ENCODE peak calls at places on chromosomes 7 and 10, in four cellular contexts. I is HCT116, G is fibroblast of pulmonary artery, O is mammary epithelial cell. J is an unnamed sample.

GRCh38 chr7:93717217-93717900 is 142.8 kb upstream of the CALCR start:
- DNase-seq in I (no peak), G (peak; percentile 28), O (peak; percentile 79), J (no peak)

GRCh38 chr7:102286237-102287081 is at the start of gene SH2B2:
- DNase-seq in I (no peak), G (peak; percentile 78), O (peak; percentile 32), J (no peak)

GRCh38 chr10:34319197-34319846 is 495.8 kb downstream of the PARD3 start:
- DNase-seq in I (peak; percentile 10), G (peak; percentile 89), O (peak; percentile 88), J (peak; percentile 95)

GRCh38 chr7:75038508-75038907 is 35.1 kb downstream of the RCC1L start:
- DNase-seq in I (no peak), G (no peak), O (no peak), J (no peak)

GRCh38 chr10:31702005-31702404 is 226.6 kb downstream of the ARHGAP12 start:
- DNase-seq in I (no peak), G (no peak), O (no peak), J (no peak)

GRCh38 chr10:90885176-90885575 is 13.4 kb downstream of the RPP30 start:
- DNase-seq in I (no peak), G (peak; percentile 72), O (peak; percentile 27), J (no peak)

GRCh38 chr10:24331457-24331856 is 122.5 kb downstream of the KIAA1217 start:
- DNase-seq in I (no peak), G (peak; percentile 90), O (peak; percentile 68), J (peak; percentile 54)

GRCh38 chr10:103077491-103078308 is 115.4 kb downstream of the NT5C2 start:
- DNase-seq in I (no peak), G (no peak), O (no peak), J (no peak)

GRCh38 chr7:50331564-50332208 is 27.2 kb downstream of the IKZF1 start:
- DNase-seq in I (no peak), G (no peak), O (no peak), J (no peak)

GRCh38 chr10:87837445-87837844 is 19.4 kb upstream of the ATAD1 start:
- DNase-seq in I (no peak), G (no peak), O (no peak), J (no peak)

GRCh38 chr7:107684287-107684686 is 23.7 kb downstream of the SLC26A4 start:
- DNase-seq in I (no peak), G (no peak), O (no peak), J (no peak)

GRCh38 chr7:158491094-158491493 is 96.5 kb downstream of the PTPRN2 start:
- DNase-seq in I (no peak), G (no peak), O (no peak), J (no peak)

GRCh38 chr10:50593523-50593922 is 30.2 kb downstream of the SGMS1 start:
- DNase-seq in I (no peak), G (peak; percentile 29), O (no peak), J (no peak)

GRCh38 chr10:110217609-110218008 is 10.2 kb downstream of the MXI1 start:
- DNase-seq in I (no peak), G (no peak), O (no peak), J (no peak)

GRCh38 chr10:30540286-30540685 is 89.3 kb downstream of the LYZL2 start:
- DNase-seq in I (no peak), G (peak; percentile 28), O (peak; percentile 42), J (no peak)

GRCh38 chr10:97915761-97916160 is 66.1 kb downstream of the GOLGA7B start:
- DNase-seq in I (no peak), G (no peak), O (no peak), J (no peak)

GRCh38 chr7:85191383-85191782 is 4.5 kb upstream of the SEMA3D start:
- DNase-seq in I (peak; percentile 19), G (peak; percentile 66), O (peak; percentile 26), J (peak; percentile 27)

GRCh38 chr10:102434251-102434913 is 2.0 kb upstream of the CUEDC2 start:
- DNase-seq in I (no peak), G (peak; percentile 84), O (no peak), J (no peak)

GRCh38 chr7:24580283-24580946 is 7.2 kb downstream of the PALS2 start:
- DNase-seq in I (no peak), G (no peak), O (no peak), J (peak; percentile 86)

GRCh38 chr7:18906901-18907300 is 210.5 kb downstream of the TWIST1 start:
- DNase-seq in I (no peak), G (no peak), O (no peak), J (no peak)

GRCh38 chr10:57031346-57031745 is 670.3 kb upstream of the ZWINT start:
- DNase-seq in I (no peak), G (no peak), O (no peak), J (no peak)

GRCh38 chr10:45315508-45315907 is at the start of gene OR13A1:
- DNase-seq in I (no peak), G (no peak), O (no peak), J (no peak)

GRCh38 chr10:24622781-24623301 is 100.8 kb downstream of the ARHGAP21 start:
- DNase-seq in I (no peak), G (peak; percentile 48), O (no peak), J (no peak)

GRCh38 chr7:9645756-9646155 is 1212.3 kb downstream of the NXPH1 start:
- DNase-seq in I (no peak), G (no peak), O (no peak), J (no peak)

GRCh38 chr10:17523917-17524316 is 69.5 kb upstream of the ST8SIA6 start:
- DNase-seq in I (no peak), G (no peak), O (peak; percentile 29), J (no peak)

GRCh38 chr10:133170092-133170491 is 10.1 kb downstream of the KNDC1 start:
- DNase-seq in I (no peak), G (no peak), O (no peak), J (no peak)

GRCh38 chr10:96360331-96360730 is 1.5 kb upstream of the OPALIN start:
- DNase-seq in I (no peak), G (no peak), O (no peak), J (no peak)

GRCh38 chr10:96359616-96360015 is 814 bp upstream of the OPALIN start:
- DNase-seq in I (no peak), G (no peak), O (no peak), J (no peak)

GRCh38 chr10:96360766-96361165 is 2.0 kb upstream of the OPALIN start:
- DNase-seq in I (no peak), G (no peak), O (no peak), J (no peak)

GRCh38 chr10:96358851-96359540 is at the start of gene OPALIN:
- DNase-seq in I (no peak), G (no peak), O (no peak), J (no peak)

GRCh38 chr10:96357038-96357620 is 1.7 kb downstream of the OPALIN start:
- DNase-seq in I (no peak), G (no peak), O (no peak), J (no peak)
- TF ChIP-seq CTCF in I (no peak), G (no peak), O (no peak), J (no peak)

GRCh38 chr7:73570521-73570920 is 7.9 kb downstream of the TBL2 start:
- DNase-seq in I (no peak), G (no peak), O (no peak), J (no peak)

GRCh38 chr7:73569042-73569608 is 9.3 kb downstream of the TBL2 start:
- DNase-seq in I (no peak), G (no peak), O (no peak), J (no peak)

GRCh38 chr7:73567701-73568685 is 10.4 kb downstream of the TBL2 start:
- DNase-seq in I (no peak), G (no peak), O (peak; percentile 14), J (peak; percentile 46)

GRCh38 chr7:73567140-73567539 is 9.7 kb upstream of the BCL7B start:
- DNase-seq in I (no peak), G (no peak), O (no peak), J (no peak)

DNA sequence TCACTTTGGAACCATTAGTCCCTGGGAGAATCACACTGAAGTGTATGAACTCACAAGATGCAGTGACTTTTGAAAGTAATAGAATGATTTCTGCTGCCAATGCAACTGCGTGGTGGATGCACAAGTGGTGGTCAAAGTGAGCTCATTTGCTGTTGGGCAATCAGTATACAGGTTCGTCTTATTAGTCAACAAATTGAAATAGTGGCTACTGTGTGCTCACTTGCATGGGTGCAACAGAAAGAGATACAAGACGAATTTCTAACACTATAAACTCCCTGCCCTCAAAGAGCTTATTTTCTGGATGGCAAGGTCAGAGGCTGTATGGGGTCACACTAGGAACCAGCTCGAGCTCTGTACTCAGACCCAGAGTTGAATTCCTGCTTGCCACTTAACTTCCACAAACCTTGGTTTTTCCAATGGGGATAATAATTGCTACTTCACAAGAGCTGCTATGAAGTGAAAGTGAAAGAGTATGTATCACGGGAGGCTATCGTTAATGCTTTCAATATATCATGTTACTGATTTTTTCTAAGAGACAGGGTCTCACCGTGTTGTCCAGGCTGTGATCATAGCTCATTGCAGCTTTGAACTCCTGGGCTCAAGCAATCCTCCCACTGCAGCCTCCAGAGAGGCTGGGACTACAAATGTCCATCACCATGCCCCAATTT is 8.3 kb upstream of the BCL7B start:
- DNase-seq in I (no peak), G (no peak), O (no peak), J (no peak)
- H3K4me3 ChIP-seq in I (no peak overlapping the region), G (no peak overlapping the region), O (no peak overlapping the region), J (no peak overlapping the region)

GRCh38 chr10:32961892-32962369 is 3.9 kb upstream of the ITGB1 start:
- DNase-seq in I (peak; percentile 69), G (peak; percentile 92), O (peak; percentile 87), J (no peak)
- TF ChIP-seq CTCF in I (no peak), G (peak; percentile 35), O (no peak), J (no peak)

GRCh38 chr7:1665721-1666250 is 4.3 kb upstream of the ELFN1 start:
- DNase-seq in I (no peak), G (peak; percentile 18), O (peak; percentile 15), J (no peak)

GRCh38 chr7:1663857-1664651 is 6.0 kb upstream of the ELFN1 start:
- DNase-seq in I (no peak), G (no peak), O (no peak), J (no peak)

GRCh38 chr7:1666251-1666778 is 3.8 kb upstream of the ELFN1 start:
- DNase-seq in I (no peak), G (no peak), O (no peak), J (no peak)

GRCh38 chr7:1663243-1663642 is 6.8 kb upstream of the ELFN1 start:
- DNase-seq in I (no peak), G (no peak), O (no peak), J (no peak)

DNA sequence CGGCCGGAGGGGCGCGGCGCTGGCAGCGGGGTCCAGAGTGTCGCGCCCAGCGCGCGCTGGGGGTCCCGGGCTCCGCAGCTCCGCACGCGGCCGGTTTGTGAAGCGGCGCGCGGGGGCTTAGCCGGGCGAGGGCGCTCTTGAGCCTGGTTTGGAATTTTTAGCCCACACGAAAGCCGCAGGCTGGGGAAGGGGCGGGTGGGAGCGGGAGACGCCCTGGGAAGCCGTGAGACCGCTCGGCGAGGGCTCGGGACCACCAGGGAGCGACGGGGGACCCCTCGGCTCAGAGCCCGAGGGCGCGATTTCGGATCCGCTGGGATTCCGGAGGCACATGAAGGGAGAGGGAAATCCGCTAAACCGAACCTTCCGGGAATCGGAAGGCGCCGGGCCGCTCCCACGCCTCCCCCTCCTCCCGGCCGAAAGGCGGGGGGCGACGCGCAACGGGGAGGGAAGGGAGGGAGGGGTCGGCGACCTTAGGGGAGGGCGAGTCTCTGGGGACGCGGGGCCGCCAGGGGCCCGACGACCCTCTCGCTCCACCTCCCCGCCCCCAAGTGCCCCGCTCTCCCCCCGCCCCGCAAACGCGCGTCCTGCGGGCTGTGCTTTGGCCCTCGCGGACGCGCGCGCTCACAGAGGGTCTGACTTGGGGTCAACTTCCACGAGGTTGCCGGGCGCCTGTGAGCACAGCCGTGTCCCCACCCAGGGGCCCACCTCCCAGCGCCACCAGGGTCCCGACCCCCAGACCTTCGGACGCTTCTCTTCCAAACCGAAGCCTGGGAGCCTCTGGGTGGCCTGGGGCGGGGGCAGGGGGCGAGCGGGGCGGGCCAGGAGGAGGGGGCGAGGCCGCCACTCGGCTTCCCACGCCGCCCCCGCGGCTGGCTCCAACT is 5.1 kb upstream of the ELFN1 start:
- DNase-seq in I (peak; percentile 18), G (peak; percentile 57), O (peak; percentile 30), J (no peak)
- H3K4me3 ChIP-seq in I (peak overlapping the region; percentile 54), G (peak overlapping the region; percentile 59), O (peak overlapping the region; percentile 43), J (peak overlapping the region; percentile 23)